ENCODE peak calls at places on chromosomes 12 and 14, in eight cellular contexts. One of them, this sample, is unnamed.

GRCh38 chr12:117090816-117091711 is 8.2 kb downstream of the TESC start:
- DNase-seq in LNCaP clone FGC: no peak
- DNase-seq in GM03348: no peak
- DNase-seq in ureter: no peak
- DNase-seq in activated CD4-positive, alpha-beta T cell treated with anti-CD3 and anti-CD28 coated beads, Interleukin-2, amount 50 U/mL, for 1 hour: no peak
- DNase-seq in right atrium auricular region: no peak
- DNase-seq in HEK293T: no peak
- DNase-seq in uterus: no peak
- DNase-seq in this sample: peak

GRCh38 chr14:101359221-101360044 is 201.9 kb upstream of the DIO3 start:
- DNase-seq in LNCaP clone FGC: peak
- DNase-seq in GM03348: no peak
- DNase-seq in ureter: peak
- DNase-seq in activated CD4-positive, alpha-beta T cell treated with anti-CD3 and anti-CD28 coated beads, Interleukin-2, amount 50 U/mL, for 1 hour: no peak
- DNase-seq in right atrium auricular region: peak
- DNase-seq in HEK293T: no peak
- DNase-seq in uterus: peak
- DNase-seq in this sample: no peak

GRCh38 chr12:131770120-131770519 is 58.1 kb upstream of the MMP17 start:
- DNase-seq in LNCaP clone FGC: no peak
- DNase-seq in GM03348: no peak
- DNase-seq in ureter: no peak
- DNase-seq in activated CD4-positive, alpha-beta T cell treated with anti-CD3 and anti-CD28 coated beads, Interleukin-2, amount 50 U/mL, for 1 hour: no peak
- DNase-seq in right atrium auricular region: no peak
- DNase-seq in HEK293T: no peak
- DNase-seq in uterus: no peak
- DNase-seq in this sample: no peak

GRCh38 chr14:33363687-33364086 is 425.0 kb downstream of the NPAS3 start:
- DNase-seq in LNCaP clone FGC: no peak
- DNase-seq in GM03348: no peak
- DNase-seq in ureter: no peak
- DNase-seq in activated CD4-positive, alpha-beta T cell treated with anti-CD3 and anti-CD28 coated beads, Interleukin-2, amount 50 U/mL, for 1 hour: no peak
- DNase-seq in right atrium auricular region: no peak
- DNase-seq in HEK293T: no peak
- DNase-seq in uterus: no peak
- DNase-seq in this sample: no peak

GRCh38 chr12:575129-575502 is 88.1 kb downstream of the NINJ2 start:
- DNase-seq in LNCaP clone FGC: no peak
- DNase-seq in GM03348: no peak
- DNase-seq in ureter: no peak
- DNase-seq in activated CD4-positive, alpha-beta T cell treated with anti-CD3 and anti-CD28 coated beads, Interleukin-2, amount 50 U/mL, for 1 hour: no peak
- DNase-seq in right atrium auricular region: no peak
- DNase-seq in HEK293T: no peak
- DNase-seq in uterus: no peak
- DNase-seq in this sample: no peak

GRCh38 chr14:89041245-89041585 is 216.8 kb downstream of the TTC8 start:
- DNase-seq in LNCaP clone FGC: peak
- DNase-seq in GM03348: no peak
- DNase-seq in ureter: peak
- DNase-seq in activated CD4-positive, alpha-beta T cell treated with anti-CD3 and anti-CD28 coated beads, Interleukin-2, amount 50 U/mL, for 1 hour: no peak
- DNase-seq in right atrium auricular region: no peak
- DNase-seq in HEK293T: no peak
- DNase-seq in uterus: no peak
- DNase-seq in this sample: no peak

GRCh38 chr14:61588419-61588901 is 106.9 kb upstream of the HIF1A start:
- DNase-seq in LNCaP clone FGC: no peak
- DNase-seq in GM03348: no peak
- DNase-seq in ureter: no peak
- DNase-seq in activated CD4-positive, alpha-beta T cell treated with anti-CD3 and anti-CD28 coated beads, Interleukin-2, amount 50 U/mL, for 1 hour: no peak
- DNase-seq in right atrium auricular region: no peak
- DNase-seq in HEK293T: no peak
- DNase-seq in uterus: no peak
- DNase-seq in this sample: no peak

GRCh38 chr12:55727643-55728184 is 1.1 kb downstream of the CD63 start:
- DNase-seq in LNCaP clone FGC: no peak
- DNase-seq in GM03348: peak
- DNase-seq in ureter: peak
- DNase-seq in activated CD4-positive, alpha-beta T cell treated with anti-CD3 and anti-CD28 coated beads, Interleukin-2, amount 50 U/mL, for 1 hour: no peak
- DNase-seq in right atrium auricular region: no peak
- DNase-seq in HEK293T: no peak
- DNase-seq in uterus: peak
- DNase-seq in this sample: peak

GRCh38 chr14:28303248-28303647 is 463.3 kb upstream of the FOXG1 start:
- DNase-seq in LNCaP clone FGC: no peak
- DNase-seq in GM03348: no peak
- DNase-seq in ureter: no peak
- DNase-seq in activated CD4-positive, alpha-beta T cell treated with anti-CD3 and anti-CD28 coated beads, Interleukin-2, amount 50 U/mL, for 1 hour: no peak
- DNase-seq in right atrium auricular region: no peak
- DNase-seq in HEK293T: no peak
- DNase-seq in uterus: no peak
- DNase-seq in this sample: no peak

GRCh38 chr14:52251724-52252123 is 15.8 kb upstream of the PTGDR start:
- DNase-seq in LNCaP clone FGC: no peak
- DNase-seq in GM03348: no peak
- DNase-seq in ureter: no peak
- DNase-seq in activated CD4-positive, alpha-beta T cell treated with anti-CD3 and anti-CD28 coated beads, Interleukin-2, amount 50 U/mL, for 1 hour: no peak
- DNase-seq in right atrium auricular region: no peak
- DNase-seq in HEK293T: no peak
- DNase-seq in uterus: no peak
- DNase-seq in this sample: no peak

GRCh38 chr12:108295631-108296030 is 43.5 kb downstream of the CMKLR1 start:
- DNase-seq in LNCaP clone FGC: no peak
- DNase-seq in GM03348: no peak
- DNase-seq in ureter: no peak
- DNase-seq in activated CD4-positive, alpha-beta T cell treated with anti-CD3 and anti-CD28 coated beads, Interleukin-2, amount 50 U/mL, for 1 hour: no peak
- DNase-seq in right atrium auricular region: no peak
- DNase-seq in HEK293T: no peak
- DNase-seq in uterus: no peak
- DNase-seq in this sample: no peak

GRCh38 chr12:10363922-10364838 is 25.7 kb downstream of the KLRK1 start:
- DNase-seq in LNCaP clone FGC: no peak
- DNase-seq in GM03348: peak
- DNase-seq in ureter: no peak
- DNase-seq in activated CD4-positive, alpha-beta T cell treated with anti-CD3 and anti-CD28 coated beads, Interleukin-2, amount 50 U/mL, for 1 hour: no peak
- DNase-seq in right atrium auricular region: no peak
- DNase-seq in HEK293T: no peak
- DNase-seq in uterus: peak
- DNase-seq in this sample: peak

GRCh38 chr14:104438166-104438887 is 141.2 kb upstream of the C14orf180 start:
- DNase-seq in LNCaP clone FGC: no peak
- DNase-seq in GM03348: peak
- DNase-seq in ureter: no peak
- DNase-seq in activated CD4-positive, alpha-beta T cell treated with anti-CD3 and anti-CD28 coated beads, Interleukin-2, amount 50 U/mL, for 1 hour: no peak
- DNase-seq in right atrium auricular region: peak
- DNase-seq in HEK293T: no peak
- DNase-seq in uterus: no peak
- DNase-seq in this sample: no peak

GRCh38 chr14:88535149-88535548 is 19.7 kb downstream of the PTPN21 start:
- DNase-seq in LNCaP clone FGC: no peak
- DNase-seq in GM03348: no peak
- DNase-seq in ureter: no peak
- DNase-seq in activated CD4-positive, alpha-beta T cell treated with anti-CD3 and anti-CD28 coated beads, Interleukin-2, amount 50 U/mL, for 1 hour: no peak
- DNase-seq in right atrium auricular region: no peak
- DNase-seq in HEK293T: peak
- DNase-seq in uterus: no peak
- DNase-seq in this sample: no peak

GRCh38 chr12:117127933-117128823 is 29.0 kb upstream of the TESC start:
- DNase-seq in LNCaP clone FGC: no peak
- DNase-seq in GM03348: no peak
- DNase-seq in ureter: no peak
- DNase-seq in activated CD4-positive, alpha-beta T cell treated with anti-CD3 and anti-CD28 coated beads, Interleukin-2, amount 50 U/mL, for 1 hour: no peak
- DNase-seq in right atrium auricular region: no peak
- DNase-seq in HEK293T: no peak
- DNase-seq in uterus: no peak
- DNase-seq in this sample: no peak

GRCh38 chr12:105348561-105348960 is 18.1 kb downstream of the C12orf75 start:
- DNase-seq in LNCaP clone FGC: no peak
- DNase-seq in GM03348: no peak
- DNase-seq in ureter: no peak
- DNase-seq in activated CD4-positive, alpha-beta T cell treated with anti-CD3 and anti-CD28 coated beads, Interleukin-2, amount 50 U/mL, for 1 hour: no peak
- DNase-seq in right atrium auricular region: no peak
- DNase-seq in HEK293T: no peak
- DNase-seq in uterus: no peak
- DNase-seq in this sample: no peak

GRCh38 chr14:96808619-96809405 is 11.6 kb downstream of the VRK1 start:
- DNase-seq in LNCaP clone FGC: no peak
- DNase-seq in GM03348: no peak
- DNase-seq in ureter: no peak
- DNase-seq in activated CD4-positive, alpha-beta T cell treated with anti-CD3 and anti-CD28 coated beads, Interleukin-2, amount 50 U/mL, for 1 hour: no peak
- DNase-seq in right atrium auricular region: no peak
- DNase-seq in HEK293T: no peak
- DNase-seq in uterus: no peak
- DNase-seq in this sample: no peak

GRCh38 chr12:15469342-15469741 is 147.0 kb downstream of the PTPRO start:
- DNase-seq in LNCaP clone FGC: no peak
- DNase-seq in GM03348: no peak
- DNase-seq in ureter: no peak
- DNase-seq in activated CD4-positive, alpha-beta T cell treated with anti-CD3 and anti-CD28 coated beads, Interleukin-2, amount 50 U/mL, for 1 hour: no peak
- DNase-seq in right atrium auricular region: no peak
- DNase-seq in HEK293T: no peak
- DNase-seq in uterus: no peak
- DNase-seq in this sample: no peak

GRCh38 chr14:43795600-43796228 is 711.4 kb downstream of the FSCB start:
- DNase-seq in LNCaP clone FGC: peak
- DNase-seq in GM03348: no peak
- DNase-seq in ureter: no peak
- DNase-seq in activated CD4-positive, alpha-beta T cell treated with anti-CD3 and anti-CD28 coated beads, Interleukin-2, amount 50 U/mL, for 1 hour: no peak
- DNase-seq in right atrium auricular region: no peak
- DNase-seq in HEK293T: no peak
- DNase-seq in uterus: no peak
- DNase-seq in this sample: peak

This sample was measured in SK-MEL-5.